ENCODE peak calls at places on chromosomes 16 and 17, in six cellular contexts. C, T, V, E, B and A are unnamed samples.

GRCh38 chr16:31362476-31363405 is 7.8 kb downstream of the ITGAX start:
- DNase-seq in B (no peak), V (no peak), C (no peak), T (no peak), E (no peak), A (no peak)

GRCh38 chr17:67376509-67376891 is 581 bp upstream of the PITPNC1 start:
- DNase-seq in B (no peak), T (no peak), V (no peak), E (no peak), C (no peak), A (no peak)

GRCh38 chr17:32671891-32672290 is 185.1 kb downstream of the CDK5R1 start:
- DNase-seq in B (no peak), V (no peak), E (no peak), T (no peak), C (no peak), A (no peak)

GRCh38 chr16:56425439-56425832 is at the start of gene AMFR:
- DNase-seq in C (peak; percentile 93), B (no peak), V (peak; percentile 71), E (peak; percentile 74), T (peak; percentile 95), A (peak; percentile 47)

GRCh38 chr17:66268247-66268927 is 34.0 kb upstream of the PRKCA start:
- DNase-seq in V (no peak), B (no peak), E (no peak), C (no peak), T (no peak), A (no peak)

GRCh38 chr17:77160032-77160876 is 19.5 kb downstream of the SEC14L1 start:
- DNase-seq in T (no peak), C (no peak), V (no peak), B (no peak), E (peak; percentile 72), A (no peak)

GRCh38 chr17:54899721-54900456 is 763 bp upstream of the TOM1L1 start:
- DNase-seq in V (peak; percentile 58), B (no peak), C (peak; percentile 33), E (peak; percentile 27), T (peak; percentile 78), A (no peak)

GRCh38 chr16:56614549-56614991 is 6.2 kb downstream of the MT2A start:
- DNase-seq in B (no peak), V (no peak), C (no peak), E (peak; percentile 39), T (no peak), A (no peak)

GRCh38 chr17:81290230-81290629 is 4.9 kb downstream of the SLC38A10 start:
- DNase-seq in E (no peak), V (no peak), B (no peak), T (no peak), C (no peak), A (no peak)

GRCh38 chr16:3980311-3981111 is 100.0 kb upstream of the CREBBP start:
- DNase-seq in B (no peak), V (no peak), E (no peak), C (no peak), T (peak; percentile 59), A (no peak)

GRCh38 chr17:81335388-81336157 is 40.5 kb upstream of the SLC38A10 start:
- DNase-seq in B (no peak), V (no peak), E (no peak), C (no peak), T (no peak), A (no peak)

GRCh38 chr16:73846292-73846849 is 450.2 kb upstream of the PSMD7 start:
- DNase-seq in T (peak; percentile 14), E (no peak), V (peak; percentile 47), C (no peak), B (no peak), A (no peak)

GRCh38 chr16:1397779-1398178 is 16.7 kb downstream of the UNKL start:
- DNase-seq in V (no peak), B (no peak), T (peak; percentile 25), E (no peak), C (no peak), A (no peak)

GRCh38 chr16:1401061-1401757 is 13.3 kb downstream of the UNKL start:
- DNase-seq in V (no peak), C (no peak), E (no peak), T (peak; percentile 27), B (no peak), A (no peak)

GRCh38 chr16:1395444-1396074 is 18.9 kb downstream of the UNKL start:
- DNase-seq in E (no peak), V (no peak), B (no peak), C (no peak), T (no peak), A (no peak)

GRCh38 chr16:1398826-1399581 is 15.5 kb downstream of the UNKL start:
- DNase-seq in B (no peak), T (peak; percentile 24), C (no peak), V (no peak), E (no peak), A (no peak)

DNA sequence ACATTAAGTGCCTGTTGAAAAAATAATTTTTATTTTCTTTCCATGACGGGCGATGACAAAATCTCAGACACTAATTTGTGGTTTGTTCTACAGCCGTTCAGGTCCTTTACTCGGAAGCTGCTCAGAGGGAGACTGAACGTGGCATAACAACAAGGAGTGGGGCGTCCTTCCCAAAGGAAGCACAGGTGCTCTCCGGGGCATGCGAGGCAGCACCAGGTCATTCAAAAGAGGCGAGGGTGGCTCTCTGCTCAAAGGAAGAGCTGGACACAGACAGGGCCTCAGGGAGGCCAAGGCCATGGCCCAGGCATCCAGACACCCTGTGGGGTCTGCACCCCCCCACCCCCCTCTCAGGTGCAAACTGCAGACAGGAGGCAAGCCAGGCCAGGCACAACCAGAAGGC is 16.2 kb downstream of the UNKL start:
- DNase-seq in C (no peak), E (no peak), T (peak; percentile 20), V (no peak), B (no peak), A (no peak)
- TF ChIP-seq GABPA in C (no peak), E (no peak), T (no peak), V (no peak), B (no peak), A (no peak)

DNA sequence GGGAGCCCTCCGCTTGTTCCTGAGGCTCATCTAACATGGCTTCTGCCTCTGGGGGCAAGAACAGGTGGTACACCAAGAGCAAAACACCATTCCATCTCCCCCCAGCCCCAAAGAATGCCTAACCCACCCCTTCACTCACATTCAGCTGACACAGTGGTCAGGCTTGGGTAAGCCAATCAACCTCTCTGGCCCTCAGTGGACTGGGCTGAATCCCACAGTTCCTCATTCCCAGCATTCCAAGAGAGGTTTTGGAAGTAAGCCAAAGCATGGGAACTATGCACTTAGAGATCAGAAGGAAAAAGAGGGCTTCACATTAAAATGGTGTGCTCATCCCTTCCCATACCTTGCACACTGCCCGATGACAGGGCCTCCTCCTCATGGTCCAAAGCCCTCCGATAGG is 7.8 kb downstream of the PIGS start:
- DNase-seq in V (no peak), E (peak; percentile 73), B (no peak), T (no peak), C (no peak), A (no peak)
- TF ChIP-seq GABPA in V (no peak), E (no peak), B (no peak), T (no peak), C (no peak), A (no peak)

GRCh38 chr16:77531741-77532140 is 96.9 kb upstream of the ADAMTS18 start:
- DNase-seq in T (no peak), E (no peak), C (no peak), V (no peak), B (no peak), A (no peak)
- TF ChIP-seq GABPA in T (no peak), E (no peak), C (no peak), V (no peak), B (no peak), A (no peak)

DNA sequence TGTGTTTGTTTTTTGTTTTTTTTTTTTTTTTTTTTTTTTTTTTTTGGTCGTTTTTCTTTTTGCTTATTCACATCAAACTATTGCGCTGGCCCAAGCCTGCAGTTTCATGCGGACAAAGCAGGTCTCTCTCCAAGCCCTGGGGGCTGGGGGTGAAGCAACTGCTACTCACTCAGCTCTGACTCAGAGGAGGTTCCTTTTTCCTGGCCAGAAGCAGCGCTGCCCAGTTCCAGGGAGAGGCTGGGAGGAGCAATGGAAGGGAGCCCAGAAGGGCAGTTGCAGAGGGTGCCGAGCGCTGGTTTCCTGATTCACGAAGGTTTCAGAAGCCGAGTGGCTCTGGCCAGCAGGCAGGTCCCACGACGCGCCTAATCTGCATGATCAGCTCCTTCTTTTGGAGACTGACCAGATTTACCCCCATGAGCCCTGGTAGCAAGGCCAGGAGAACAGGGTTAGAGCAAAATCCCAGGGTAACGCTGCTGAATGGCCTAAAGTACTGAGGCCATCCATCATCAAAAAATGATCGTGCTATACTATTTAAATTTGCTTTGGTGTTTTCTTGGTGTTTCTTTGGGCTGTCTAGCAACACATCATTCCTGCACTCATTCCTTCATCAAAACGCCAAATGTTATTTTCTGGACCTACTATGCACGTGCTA is 144.7 kb upstream of the SOX9 start:
- DNase-seq in E (no peak), V (no peak), C (no peak), B (no peak), T (peak; percentile 38), A (no peak)
- TF ChIP-seq GABPA in E (no peak), V (no peak), C (no peak), B (no peak), T (no peak), A (no peak)

GRCh38 chr17:146983-147761 is 9.8 kb downstream of the SCGB1C2 start:
- DNase-seq in E (no peak), C (no peak), T (no peak), V (peak; percentile 34), B (no peak), A (no peak)

GRCh38 chr17:145671-146541 is 8.5 kb downstream of the SCGB1C2 start:
- DNase-seq in B (no peak), T (no peak), E (no peak), C (no peak), V (peak; percentile 45), A (no peak)

GRCh38 chr17:144936-145670 is 7.7 kb downstream of the SCGB1C2 start:
- DNase-seq in C (no peak), B (no peak), V (peak; percentile 41), T (no peak), E (no peak), A (no peak)

GRCh38 chr17:147796-148740 is 10.7 kb downstream of the SCGB1C2 start:
- DNase-seq in C (no peak), V (peak; percentile 32), B (no peak), T (no peak), E (no peak), A (no peak)

GRCh38 chr17:146546-146945 is 9.2 kb downstream of the SCGB1C2 start:
- DNase-seq in E (no peak), B (no peak), V (no peak), T (no peak), C (no peak), A (no peak)
- TF ChIP-seq GABPA in E (no peak), B (no peak), V (no peak), T (no peak), C (no peak), A (no peak)

DNA sequence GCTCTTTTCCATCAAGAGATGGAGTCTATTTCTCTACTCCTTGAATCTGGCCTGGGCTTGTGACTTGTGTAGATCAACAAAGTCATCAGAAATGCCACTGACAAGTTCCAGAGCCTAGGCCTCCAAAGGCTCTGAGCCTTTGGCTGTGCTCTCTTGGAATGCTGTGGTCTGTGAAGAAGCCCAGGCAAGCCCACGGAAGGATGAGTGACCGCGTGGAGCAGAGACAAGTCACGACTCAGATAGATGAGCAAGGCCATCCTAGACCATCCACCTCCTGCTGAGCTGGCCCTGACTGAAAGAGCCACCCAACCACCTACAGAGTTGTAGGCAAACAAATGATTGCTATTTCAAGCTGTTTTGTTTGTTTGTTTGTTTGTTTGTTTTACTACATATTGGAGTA is 11.6 kb upstream of the ICAM2 start:
- DNase-seq in B (no peak), V (no peak), C (no peak), E (no peak), T (no peak), A (no peak)
- TF ChIP-seq GABPA in B (no peak), V (no peak), C (no peak), E (no peak), T (no peak), A (no peak)

GRCh38 chr17:78817123-78817522 is 23.5 kb downstream of the USP36 start:
- DNase-seq in E (no peak), C (no peak), T (no peak), V (no peak), B (no peak), A (no peak)
- TF ChIP-seq GABPA in E (no peak), C (no peak), T (no peak), V (no peak), B (no peak), A (no peak)